ENCODE peak calls at places on chromosomes 11 and 22, in six cellular contexts. U, B, P, M, C and I are unnamed samples.

GRCh38 chr11:11770274-11770673 is 71.5 kb upstream of the USP47 start:
- DNase-seq in U (no peak), B (no peak), P (no peak), M (no peak), C (no peak), I (no peak)

GRCh38 chr22:22838148-22838786 is 49.3 kb upstream of the IGLL5 start:
- DNase-seq in U (no peak), B (no peak), P (no peak), M (no peak), C (no peak), I (peak)

GRCh38 chr11:32034149-32034548 is 56.7 kb upstream of the RCN1 start:
- DNase-seq in U (no peak), B (no peak), P (no peak), M (no peak), C (no peak), I (peak)

GRCh38 chr11:72230764-72231365 is 6.3 kb downstream of the INPPL1 start:
- DNase-seq in U (no peak), B (no peak), P (no peak), M (no peak), C (no peak), I (no peak)

GRCh38 chr11:122523841-122524531 is 131.5 kb upstream of the UBASH3B start:
- DNase-seq in U (no peak), B (no peak), P (no peak), M (no peak), C (no peak), I (peak)

GRCh38 chr11:69178819-69179482 is 23.2 kb downstream of the SMIM38 start:
- DNase-seq in U (no peak), B (no peak), P (no peak), M (no peak), C (no peak), I (no peak)

GRCh38 chr11:7909585-7910325 is 21.3 kb downstream of the OR10A6 start:
- DNase-seq in U (no peak), B (no peak), P (no peak), M (no peak), C (no peak), I (no peak)

GRCh38 chr11:64095949-64096348 is 60.2 kb downstream of the FLRT1 start:
- DNase-seq in U (no peak), B (no peak), P (no peak), M (no peak), C (no peak), I (peak)

GRCh38 chr22:28894320-28894719 is 10.9 kb downstream of the ZNRF3 start:
- DNase-seq in U (no peak), B (no peak), P (no peak), M (no peak), C (no peak), I (peak)

GRCh38 chr11:7490054-7490453 is 4.7 kb downstream of the OLFML1 start:
- DNase-seq in U (no peak), B (no peak), P (no peak), M (no peak), C (no peak), I (no peak)

GRCh38 chr11:130555251-130555841 is 106.9 kb downstream of the ADAMTS15 start:
- DNase-seq in U (no peak), B (no peak), P (no peak), M (no peak), C (no peak), I (no peak)

GRCh38 chr11:3201677-3202181 is 16.9 kb downstream of the MRGPRG start:
- DNase-seq in U (no peak), B (no peak), P (no peak), M (no peak), C (no peak), I (no peak)

GRCh38 chr11:72719551-72719950 is 32.7 kb downstream of the ARAP1 start:
- DNase-seq in U (no peak), B (no peak), P (no peak), M (no peak), C (no peak), I (no peak)

GRCh38 chr22:36644333-36644757 is 59.2 kb downstream of the CACNG2 start:
- DNase-seq in U (peak), B (peak), P (no peak), M (peak), C (peak), I (peak)

GRCh38 chr22:39134366-39135091 is 18.0 kb downstream of the CBX7 start:
- DNase-seq in U (no peak), B (no peak), P (no peak), M (no peak), C (no peak), I (no peak)

GRCh38 chr11:2870955-2871720 is 14.4 kb downstream of the CDKN1C start:
- DNase-seq in U (no peak), B (no peak), P (no peak), M (no peak), C (no peak), I (no peak)

GRCh38 chr11:9760180-9760550 is 96.3 kb downstream of the SWAP70 start:
- DNase-seq in U (no peak), B (no peak), P (no peak), M (no peak), C (no peak), I (peak)

GRCh38 chr11:111400595-111400994 is 21.5 kb upstream of the POU2AF1 start:
- DNase-seq in U (no peak), B (no peak), P (no peak), M (no peak), C (no peak), I (no peak)

GRCh38 chr11:34468209-34468841 is 29.6 kb downstream of the CAT start:
- DNase-seq in U (no peak), B (peak), P (no peak), M (peak), C (peak), I (peak)

GRCh38 chr11:126601550-126602215 is 246.2 kb downstream of the ST3GAL4 start:
- DNase-seq in U (no peak), B (peak), P (no peak), M (no peak), C (no peak), I (no peak)

GRCh38 chr11:113160652-113161051 is 153.7 kb upstream of the TTC12 start:
- DNase-seq in U (no peak), B (no peak), P (no peak), M (no peak), C (no peak), I (no peak)

GRCh38 chr22:29302681-29303465 is 3.6 kb upstream of the GAS2L1 start:
- DNase-seq in U (no peak), B (no peak), P (no peak), M (no peak), C (no peak), I (no peak)

GRCh38 chr11:86802146-86802545 is 1.8 kb downstream of the PRSS23 start:
- DNase-seq in U (no peak), B (no peak), P (no peak), M (no peak), C (no peak), I (no peak)

GRCh38 chr11:127733552-127733951 is 733.0 kb upstream of the KIRREL3 start:
- DNase-seq in U (no peak), B (no peak), P (no peak), M (no peak), C (peak), I (no peak)

GRCh38 chr22:34696557-34696956 is 369.4 kb upstream of the ISX start:
- DNase-seq in U (no peak), B (no peak), P (no peak), M (no peak), C (no peak), I (peak)

GRCh38 chr11:113159967-113160621 is 154.3 kb upstream of the TTC12 start:
- DNase-seq in U (no peak), B (no peak), P (no peak), M (no peak), C (no peak), I (no peak)

GRCh38 chr22:20946080-20946986 is 20.7 kb upstream of the AIFM3 start:
- DNase-seq in U (no peak), B (no peak), P (no peak), M (no peak), C (peak), I (no peak)

GRCh38 chr22:31734512-31734911 is 15.4 kb downstream of the PRR14L start:
- DNase-seq in U (no peak), B (peak), P (no peak), M (no peak), C (no peak), I (no peak)

GRCh38 chr22:26690654-26691376 is 33.4 kb downstream of the MIAT start:
- DNase-seq in U (no peak), B (no peak), P (no peak), M (no peak), C (peak), I (no peak)

GRCh38 chr22:26322179-26322905 is 106.7 kb upstream of the ASPHD2 start:
- DNase-seq in U (no peak), B (no peak), P (no peak), M (no peak), C (no peak), I (no peak)

GRCh38 chr22:20429254-20430100 is 8.1 kb downstream of the SCARF2 start:
- DNase-seq in U (no peak), B (no peak), P (no peak), M (peak), C (no peak), I (peak)

GRCh38 chr11:47987310-47987709 is 7.0 kb downstream of the PTPRJ start:
- DNase-seq in U (no peak), B (no peak), P (no peak), M (no peak), C (no peak), I (peak)

GRCh38 chr11:47989779-47990178 is 9.4 kb downstream of the PTPRJ start:
- DNase-seq in U (no peak), B (no peak), P (no peak), M (no peak), C (no peak), I (no peak)

GRCh38 chr11:47986742-47987141 is 6.4 kb downstream of the PTPRJ start:
- DNase-seq in U (no peak), B (no peak), P (no peak), M (no peak), C (no peak), I (no peak)

GRCh38 chr11:47986219-47986618 is 5.9 kb downstream of the PTPRJ start:
- DNase-seq in U (no peak), B (no peak), P (no peak), M (no peak), C (no peak), I (no peak)

GRCh38 chr11:47987781-47988180 is 7.4 kb downstream of the PTPRJ start:
- DNase-seq in U (no peak), B (no peak), P (no peak), M (no peak), C (no peak), I (peak)
- H3K4me3 ChIP-seq in U (no peak), B (no peak), P (peak), M (no peak), C (no peak), I (no peak)

GRCh38 chr11:57598831-57599155 is 1.3 kb downstream of the SERPING1 start:
- DNase-seq in U (no peak), B (no peak), P (no peak), M (no peak), C (no peak), I (no peak)

GRCh38 chr11:57596266-57596885 is 1.1 kb upstream of the SERPING1 start:
- DNase-seq in U (no peak), B (no peak), P (no peak), M (no peak), C (no peak), I (no peak)

GRCh38 chr11:57599381-57599780 is 1.9 kb downstream of the SERPING1 start:
- DNase-seq in U (no peak), B (no peak), P (no peak), M (no peak), C (no peak), I (no peak)

GRCh38 chr11:57597971-57598830 is 716 bp downstream of the SERPING1 start:
- DNase-seq in U (no peak), B (peak), P (no peak), M (peak), C (no peak), I (no peak)

DNA sequence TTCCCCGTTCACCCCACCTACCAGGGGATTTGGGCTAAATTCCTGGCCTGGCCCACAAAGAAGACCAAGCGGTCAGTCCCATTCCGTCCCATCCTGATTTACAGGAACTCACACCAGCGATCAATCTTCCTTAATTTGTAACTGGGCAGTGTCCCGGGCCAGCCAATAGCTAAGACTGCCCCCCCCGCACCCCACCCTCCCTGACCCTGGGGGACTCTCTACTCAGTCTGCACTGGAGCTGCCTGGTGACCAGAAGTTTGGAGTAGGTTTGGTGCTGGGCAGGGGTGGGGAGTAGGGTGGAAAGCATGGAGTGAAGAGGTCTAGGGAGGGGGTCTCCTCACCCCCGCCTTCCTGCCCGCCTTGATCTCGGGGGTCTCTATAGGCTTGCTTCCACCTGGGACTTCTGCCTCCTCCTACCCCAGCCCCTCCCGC is at the start of gene SERPING1:
- DNase-seq in U (no peak), B (no peak), P (no peak), M (no peak), C (no peak), I (no peak)
- TF ChIP-seq POLR2A in U (no peak), B (no peak), P (no peak), M (no peak), C (no peak), I (no peak)

GRCh38 chr11:76054330-76054729 is 152.0 kb downstream of the WNT11 start:
- DNase-seq in U (no peak), B (no peak), P (no peak), M (no peak), C (no peak), I (no peak)
- TF ChIP-seq MYC in U (no peak), B (no peak), P (no peak), M (no peak), C (no peak), I (no peak)

GRCh38 chr11:125163431-125164011 is 1.0 kb upstream of the PKNOX2 start:
- DNase-seq in U (no peak), B (no peak), P (no peak), M (no peak), C (no peak), I (no peak)
- H3K4me3 ChIP-seq in U (no peak), B (no peak), P (no peak), M (no peak), C (no peak), I (no peak)

DNA sequence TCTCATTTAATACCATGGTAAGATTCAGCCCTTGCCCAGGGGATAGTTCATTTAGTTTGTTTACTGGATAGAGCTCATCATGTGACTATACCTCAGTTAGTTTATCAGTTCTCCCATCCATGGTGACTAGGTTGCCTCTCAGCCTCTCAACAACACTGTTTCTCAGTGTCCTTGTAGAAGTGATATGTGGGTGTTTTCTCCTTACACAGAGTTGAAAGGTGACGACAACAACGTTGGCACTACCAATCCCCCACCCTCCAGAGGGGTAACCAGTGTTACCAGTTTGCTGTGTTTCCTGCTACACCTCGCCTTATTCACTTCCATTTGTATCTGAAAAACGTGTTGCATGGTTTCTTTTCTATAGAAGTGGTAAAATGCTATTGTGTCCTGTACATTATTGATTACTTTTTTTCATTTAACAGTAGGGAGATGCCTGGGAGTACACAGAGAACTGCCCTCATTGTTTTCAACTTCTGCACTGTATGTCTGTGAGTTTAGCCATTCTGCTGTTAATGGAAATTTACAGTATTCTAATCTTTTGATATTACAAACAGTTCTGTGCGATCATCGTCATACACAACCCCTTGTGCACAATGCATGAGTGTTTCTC is 11.6 kb downstream of the NEAT1 start:
- DNase-seq in U (no peak), B (no peak), P (no peak), M (no peak), C (peak), I (no peak)
- TF ChIP-seq POLR2A in U (no peak), B (peak), P (no peak), M (peak), C (no peak), I (no peak)

DNA sequence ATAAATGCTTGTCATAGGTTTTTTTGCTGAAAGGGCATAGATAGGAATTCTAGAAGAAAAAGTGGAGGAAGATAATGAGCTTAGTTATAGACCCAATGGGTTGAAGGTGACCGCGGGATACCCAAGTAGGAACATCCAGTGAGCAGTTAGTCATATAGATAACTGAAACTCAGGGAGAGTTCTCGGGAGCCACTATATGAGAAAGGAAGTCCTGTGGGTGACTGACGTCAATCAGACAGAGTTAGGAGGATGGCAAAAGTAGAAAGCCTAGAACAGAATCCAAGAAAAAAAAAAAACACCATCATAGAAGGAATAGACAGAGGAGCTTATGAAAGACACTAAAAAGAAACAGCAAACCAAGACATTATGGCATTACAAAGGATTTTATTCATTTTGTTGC is 1.6 kb upstream of the CNGA4 start:
- DNase-seq in U (no peak), B (no peak), P (no peak), M (no peak), C (no peak), I (no peak)
- TF ChIP-seq MYC in U (no peak), B (no peak), P (no peak), M (no peak), C (no peak), I (no peak)